ENCODE peak calls at places on chromosome 16, in four cellular contexts. S, N, Y and E are unnamed samples. For H3K9me3, the result is how much of the 10 kb centered on the place peaks cover.

GRCh38 chr16:85005278-85006069 is 5.9 kb downstream of the ZDHHC7 start:
- DNase-seq in S (peak), N (no peak), Y (no peak), E (no peak)

GRCh38 chr16:2039286-2040030 is 8.2 kb downstream of the NTHL1 start:
- DNase-seq in S (peak), N (no peak), Y (no peak), E (no peak)

GRCh38 chr16:16879567-16880251 is 500.8 kb downstream of the NPIPA7 start:
- DNase-seq in S (no peak), N (no peak), Y (no peak), E (no peak)

GRCh38 chr16:47734987-47735594 is 274.0 kb downstream of the PHKB start:
- DNase-seq in S (no peak), N (no peak), Y (no peak), E (no peak)

GRCh38 chr16:67101683-67102082 is 8.1 kb upstream of the PHAF1 start:
- DNase-seq in S (peak), N (no peak), Y (no peak), E (no peak)

GRCh38 chr16:117381-118365 is 20.8 kb downstream of the NPRL3 start:
- DNase-seq in S (peak), N (peak), Y (peak), E (peak)

GRCh38 chr16:57764341-57765159 is 29.0 kb downstream of the KATNB1 start:
- DNase-seq in S (peak), N (peak), Y (no peak), E (no peak)

GRCh38 chr16:8646271-8646670 is 24.8 kb downstream of the METTL22 start:
- DNase-seq in S (no peak), N (no peak), Y (no peak), E (no peak)

GRCh38 chr16:81752225-81752875 is 26.7 kb upstream of the PLCG2 start:
- DNase-seq in S (no peak), N (no peak), Y (no peak), E (no peak)

DNA sequence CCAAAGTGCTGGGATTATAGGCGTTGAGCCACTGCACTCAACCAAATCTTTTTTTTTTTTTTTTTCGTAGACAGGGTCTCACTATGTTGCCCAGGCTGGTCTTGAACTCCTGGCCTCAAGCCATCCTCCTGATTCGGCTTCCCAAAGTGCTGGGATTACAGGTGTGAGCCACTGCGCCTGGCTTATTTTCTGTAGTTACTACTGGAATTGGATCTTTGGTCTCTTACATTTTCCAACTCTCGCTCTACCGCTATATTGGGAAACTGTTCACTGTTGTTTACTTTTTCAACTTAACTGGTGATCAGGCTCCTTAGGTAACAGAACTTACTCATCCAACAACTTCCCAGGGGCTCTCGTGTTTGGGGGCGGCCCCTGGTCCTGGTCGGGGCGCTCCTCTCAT is 14.1 kb downstream of the ZNF200 start:
- DNase-seq in S (no peak), N (no peak), Y (no peak), E (no peak)
- H3K9me3 ChIP-seq in S (under half), N (under half), Y (half or more), E (under half)

GRCh38 chr16:68577352-68577853 is 38.3 kb downstream of the ZFP90 start:
- DNase-seq in S (no peak), N (no peak), Y (no peak), E (no peak)

GRCh38 chr16:68574479-68574878 is 35.4 kb downstream of the ZFP90 start:
- DNase-seq in S (no peak), N (no peak), Y (no peak), E (no peak)

DNA sequence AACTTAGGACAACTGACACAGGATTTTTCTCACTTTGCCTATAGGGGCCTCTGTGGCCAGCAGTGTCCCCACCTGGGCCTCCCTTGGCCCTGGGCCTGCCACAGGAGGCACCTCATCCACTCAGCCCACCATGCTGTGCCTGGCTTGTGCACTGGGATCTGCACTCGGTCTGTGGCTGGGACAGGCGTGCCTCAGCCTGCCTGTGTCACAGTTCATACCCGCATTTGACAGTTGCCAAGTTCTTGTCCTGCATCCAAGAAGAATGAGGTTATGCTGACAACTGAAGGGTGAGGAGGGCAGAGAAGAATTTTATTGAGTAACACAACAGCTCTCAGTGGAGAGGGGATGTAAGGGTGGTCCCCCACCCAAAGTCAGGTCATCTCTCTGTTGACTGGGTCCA is 36.0 kb downstream of the ZFP90 start:
- DNase-seq in S (no peak), N (no peak), Y (no peak), E (no peak)
- H3K9me3 ChIP-seq in S (half or more), N (half or more), Y (half or more), E (under half)

GRCh38 chr16:75176926-75177325 is 28.6 kb downstream of the ZFP1 start:
- DNase-seq in S (no peak), N (no peak), Y (no peak), E (no peak)
- H3K9me3 ChIP-seq in S (under half), N (under half), Y (under half), E (under half)

GRCh38 chr16:63037761-63038562 is 1001.7 kb upstream of the CDH8 start:
- DNase-seq in S (no peak), N (no peak), Y (no peak), E (no peak)

DNA sequence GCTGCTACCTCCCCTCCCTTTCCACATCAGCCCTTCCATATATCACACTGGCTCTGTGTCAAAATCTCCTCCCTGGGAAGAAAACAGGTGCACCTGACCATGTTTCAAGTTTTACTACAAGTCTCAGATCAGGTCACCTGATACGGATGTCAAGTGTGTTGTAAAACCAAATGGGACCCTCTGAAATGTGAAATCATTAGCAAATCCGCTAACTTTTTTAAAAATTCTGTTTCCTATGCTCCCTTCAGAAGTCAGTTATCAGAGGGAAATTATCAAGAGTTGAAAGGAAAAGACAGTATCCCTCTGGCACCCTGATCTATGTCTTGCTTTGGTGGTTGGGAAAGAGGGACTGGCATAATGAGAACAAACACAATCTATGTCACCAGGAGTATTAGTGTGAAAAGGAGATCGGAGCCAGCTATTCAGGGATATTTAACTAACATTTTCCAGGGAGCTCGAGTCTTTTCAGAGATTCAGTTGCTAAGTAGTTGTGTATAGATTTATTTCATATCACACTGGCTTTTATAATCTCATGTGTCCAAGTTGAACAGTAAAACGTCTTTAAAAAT is 1002.4 kb upstream of the CDH8 start:
- DNase-seq in S (no peak), N (no peak), Y (no peak), E (no peak)
- H3K9me3 ChIP-seq in S (under half), N (under half), Y (under half), E (under half)